ENCODE peak calls at places on chromosome 19, in six cellular contexts. Y, Z, K, G, L and I are unnamed samples.

GRCh38 chr19:14333101-14333871 is 48.0 kb upstream of the ADGRE5 start:
- DNase-seq in Y (peak), Z (no peak), K (peak), G (no peak), L (no peak), I (peak)

GRCh38 chr19:3249408-3249807 is 24.9 kb downstream of the CELF5 start:
- DNase-seq in Y (no peak), Z (no peak), K (no peak), G (no peak), L (peak), I (no peak)

GRCh38 chr19:54105796-54106195 is 3.1 kb downstream of the NDUFA3 start:
- DNase-seq in Y (no peak), Z (no peak), K (no peak), G (no peak), L (no peak), I (no peak)

GRCh38 chr19:4208385-4209094 is 20.8 kb upstream of the EBI3 start:
- DNase-seq in Y (peak), Z (no peak), K (no peak), G (no peak), L (no peak), I (peak)

GRCh38 chr19:54317108-54317964 is 4.4 kb upstream of the LILRA5 start:
- DNase-seq in Y (no peak), Z (no peak), K (no peak), G (no peak), L (no peak), I (no peak)

GRCh38 chr19:3733549-3734309 is 25.5 kb downstream of the TJP3 start:
- DNase-seq in Y (no peak), Z (no peak), K (no peak), G (no peak), L (no peak), I (no peak)

GRCh38 chr19:11201791-11202190 is 4.4 kb upstream of the KANK2 start:
- DNase-seq in Y (no peak), Z (no peak), K (no peak), G (peak), L (no peak), I (no peak)

GRCh38 chr19:28217064-28217463 is 995.9 kb downstream of the UQCRFS1 start:
- DNase-seq in Y (no peak), Z (no peak), K (no peak), G (no peak), L (no peak), I (no peak)

GRCh38 chr19:18060472-18060871 is 26.3 kb downstream of the IL12RB1 start:
- DNase-seq in Y (no peak), Z (no peak), K (no peak), G (no peak), L (no peak), I (no peak)

GRCh38 chr19:15563325-15563794 is 51.7 kb upstream of the CYP4F8 start:
- DNase-seq in Y (peak), Z (no peak), K (no peak), G (no peak), L (no peak), I (no peak)

GRCh38 chr19:33134571-33135041 is 2.7 kb downstream of the WDR88 start:
- DNase-seq in Y (no peak), Z (peak), K (no peak), G (no peak), L (no peak), I (no peak)

GRCh38 chr19:17751103-17751911 is at the start of gene FCHO1:
- DNase-seq in Y (peak), Z (peak), K (peak), G (no peak), L (peak), I (no peak)

GRCh38 chr19:17861542-17862402 is 2.1 kb downstream of the RPL18A start:
- DNase-seq in Y (no peak), Z (no peak), K (no peak), G (no peak), L (no peak), I (no peak)

GRCh38 chr19:48961673-48962028 is 3.5 kb upstream of the FTL start:
- DNase-seq in Y (no peak), Z (no peak), K (no peak), G (no peak), L (no peak), I (no peak)

GRCh38 chr19:40233811-40234389 is 7.4 kb upstream of the CCNP start:
- DNase-seq in Y (no peak), Z (no peak), K (no peak), G (no peak), L (no peak), I (no peak)

GRCh38 chr19:18500820-18501219 is 21.1 kb downstream of the ELL start:
- DNase-seq in Y (no peak), Z (no peak), K (peak), G (no peak), L (no peak), I (no peak)

GRCh38 chr19:27972291-27973040 is 1240.5 kb downstream of the UQCRFS1 start:
- DNase-seq in Y (no peak), Z (no peak), K (no peak), G (peak), L (no peak), I (peak)

GRCh38 chr19:23365222-23365621 is 30.0 kb downstream of the ZNF91 start:
- DNase-seq in Y (no peak), Z (no peak), K (no peak), G (no peak), L (no peak), I (no peak)

GRCh38 chr19:29502581-29502850 is 23.3 kb upstream of the VSTM2B start:
- DNase-seq in Y (no peak), Z (no peak), K (no peak), G (no peak), L (no peak), I (no peak)

GRCh38 chr19:12680034-12680433 is 1.6 kb downstream of the DHPS start:
- DNase-seq in Y (no peak), Z (no peak), K (no peak), G (no peak), L (no peak), I (no peak)

GRCh38 chr19:35155441-35155840 is 906 bp downstream of the FXYD5 start:
- DNase-seq in Y (no peak), Z (no peak), K (no peak), G (no peak), L (peak), I (no peak)

GRCh38 chr19:16429759-16430091 is 42.0 kb downstream of the EPS15L1 start:
- DNase-seq in Y (no peak), Z (no peak), K (no peak), G (no peak), L (no peak), I (no peak)

GRCh38 chr19:12933287-12934072 is at the start of gene FARSA:
- DNase-seq in Y (peak), Z (peak), K (peak), G (no peak), L (peak), I (peak)

GRCh38 chr19:48858984-48859710 is 9.3 kb downstream of the PLEKHA4 start:
- DNase-seq in Y (peak), Z (peak), K (peak), G (no peak), L (peak), I (no peak)

GRCh38 chr19:1278074-1278473 is 2.7 kb downstream of the FAM174C start:
- DNase-seq in Y (no peak), Z (no peak), K (no peak), G (no peak), L (no peak), I (no peak)

GRCh38 chr19:55362990-55363716 is at the start of gene GARIN5B:
- DNase-seq in Y (no peak), Z (no peak), K (no peak), G (no peak), L (no peak), I (no peak)

GRCh38 chr19:48627211-48627864 is 8.0 kb downstream of the SPHK2 start:
- DNase-seq in Y (peak), Z (no peak), K (no peak), G (no peak), L (no peak), I (no peak)

GRCh38 chr19:21697171-21697570 is 70.2 kb downstream of the ZNF100 start:
- DNase-seq in Y (no peak), Z (no peak), K (no peak), G (no peak), L (no peak), I (no peak)

GRCh38 chr19:21697698-21698097 is 69.7 kb downstream of the ZNF100 start:
- DNase-seq in Y (no peak), Z (no peak), K (no peak), G (no peak), L (no peak), I (no peak)

GRCh38 chr19:21694171-21694906 is 73.0 kb downstream of the ZNF100 start:
- DNase-seq in Y (no peak), Z (no peak), K (no peak), G (no peak), L (no peak), I (no peak)

GRCh38 chr19:21699197-21699596 is 68.2 kb downstream of the ZNF100 start:
- DNase-seq in Y (no peak), Z (no peak), K (no peak), G (no peak), L (no peak), I (no peak)

DNA sequence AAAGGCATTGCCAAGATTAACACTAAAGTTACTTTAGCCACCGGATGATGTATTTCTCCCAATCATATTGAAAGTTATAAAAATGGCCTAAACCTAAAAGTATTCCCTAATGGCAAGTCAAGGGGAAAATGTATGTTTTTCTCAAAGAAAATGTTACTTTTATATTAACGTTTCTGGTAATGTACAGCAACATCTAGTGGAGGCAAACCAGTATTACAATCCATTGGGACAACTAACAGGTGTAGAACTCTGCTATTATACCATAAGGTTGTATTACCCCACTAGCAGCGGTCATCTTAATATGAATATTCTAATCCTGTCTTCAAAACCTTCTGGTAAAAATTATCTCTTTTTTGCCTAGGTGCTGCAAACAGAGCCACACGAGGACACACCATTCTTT is 69.2 kb downstream of the ZNF100 start:
- DNase-seq in Y (peak), Z (no peak), K (no peak), G (no peak), L (no peak), I (peak)
- TF ChIP-seq CTCF in Y (peak), Z (peak), K (peak), G (peak), L (peak), I (peak)

GRCh38 chr19:36526581-36526980 is 1.5 kb downstream of the ZNF260 start:
- DNase-seq in Y (no peak), Z (no peak), K (no peak), G (no peak), L (no peak), I (no peak)
- H3K4me3 ChIP-seq in Y (no peak), Z (no peak), K (peak), G (peak), L (peak), I (peak)

DNA sequence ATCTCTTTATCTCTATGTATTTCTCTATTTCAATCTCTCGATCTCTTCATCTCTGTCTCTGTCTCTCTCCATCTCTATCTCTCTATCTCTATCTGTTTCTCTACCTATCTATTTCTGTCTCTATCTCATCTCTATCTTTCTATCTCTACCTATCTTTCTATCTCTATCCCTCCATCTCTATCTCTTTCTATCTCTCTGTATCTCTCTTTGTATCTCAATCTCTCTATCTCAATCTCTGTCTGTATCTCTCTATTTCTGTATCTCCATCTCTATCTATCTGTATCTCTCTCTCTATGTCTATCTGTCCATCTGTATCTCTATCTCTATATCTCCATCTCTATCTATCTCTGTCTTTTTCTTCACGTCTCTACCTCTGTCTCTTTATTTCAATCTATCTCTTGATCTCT is 25.2 kb downstream of the TNFSF9 start:
- DNase-seq in Y (no peak), Z (no peak), K (no peak), G (no peak), L (no peak), I (no peak)
- TF ChIP-seq CTCF in Y (no peak), Z (peak), K (no peak), G (no peak), L (no peak), I (no peak)

DNA sequence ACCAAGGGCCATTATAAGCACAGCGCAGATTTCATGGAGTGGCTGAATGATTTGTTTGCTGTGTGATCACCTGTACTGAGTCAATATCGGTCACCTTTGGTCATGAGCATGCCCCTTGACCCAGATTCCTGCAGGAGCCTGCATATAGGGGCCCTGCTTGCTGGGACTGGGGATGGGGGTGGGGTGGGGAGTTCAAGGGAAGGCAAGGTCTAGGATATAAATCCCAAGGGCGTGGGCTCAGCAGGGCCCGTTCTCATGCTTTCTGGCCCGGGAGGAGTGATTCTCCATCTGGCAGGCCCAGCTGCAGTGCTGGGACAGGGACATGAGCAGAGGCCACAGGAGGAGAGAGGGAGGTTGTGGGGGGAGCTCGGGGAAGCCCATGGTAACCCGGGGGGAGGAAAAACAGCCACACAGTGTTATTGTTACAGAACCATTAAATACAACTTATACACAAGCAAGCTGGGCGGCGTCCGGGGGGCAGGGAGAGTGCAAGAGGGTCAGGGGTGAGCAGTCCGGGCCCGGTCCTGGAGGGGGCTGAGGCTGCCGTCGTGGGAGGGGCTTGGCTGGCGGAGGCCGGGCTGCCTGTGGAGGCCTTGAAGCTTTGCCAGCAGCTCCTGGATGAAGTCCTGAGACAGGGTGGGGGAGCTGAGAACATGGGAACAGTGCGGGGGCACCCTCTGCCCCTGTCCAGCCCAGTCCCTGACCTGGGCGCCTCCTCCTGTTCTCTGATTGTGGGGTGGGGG is 5.2 kb downstream of the PPP1R14A start:
- DNase-seq in Y (peak), Z (no peak), K (peak), G (no peak), L (no peak), I (peak)
- H3K4me3 ChIP-seq in Y (no peak), Z (no peak), K (peak), G (no peak), L (no peak), I (peak)